ENCODE peak calls at places on chromosome 18, in ten cellular contexts. N is iris pigment epithelial cell; B is WTC11; E is AML-193; X is Right ventricle myocardium superior; V is activated gamma-delta T cell treated with anti-CD3 and anti-CD28 coated beads, Interleukin-2, amount 50 U/mL, for 16 hours; P is HFFc6; L is neuronal stem cell; U is iPS DF 19.7; Q is stimulated activated CD4-positive, alpha-beta T cell treated with anti-CD3 and anti-CD28 coated beads, Interleukin-15, amount 100 ng/mL, for 1 hour. W is an unnamed sample.

GRCh38 chr18:38198956-38199355 is 633.4 kb upstream of the CELF4 start:
- DNase-seq in N (no peak), B (no peak), E (no peak), X (no peak), V (no peak), P (no peak), L (no peak), U (no peak), Q (no peak), W (no peak)

GRCh38 chr18:42781298-42781815 is 334.1 kb downstream of the RIT2 start:
- DNase-seq in N (no peak), B (no peak), E (no peak), X (no peak), V (no peak), P (no peak), L (no peak), U (no peak), Q (no peak), W (no peak)

GRCh38 chr18:48858676-48859075 is 92.1 kb downstream of the SMAD7 start:
- DNase-seq in N (no peak), B (no peak), E (no peak), X (no peak), V (no peak), P (no peak), L (no peak), U (no peak), Q (no peak), W (no peak)

GRCh38 chr18:55748227-55748738 is 160.3 kb upstream of the TCF4 start:
- DNase-seq in N (no peak), B (no peak), E (no peak), X (no peak), V (no peak), P (no peak), L (no peak), U (no peak), Q (no peak), W (no peak)

GRCh38 chr18:73235491-73235890 is 367.7 kb upstream of the NETO1 start:
- DNase-seq in N (peak; percentile 65), B (no peak), E (no peak), X (no peak), V (no peak), P (peak; percentile 96), L (no peak), U (no peak), Q (no peak), W (peak; percentile 97)

GRCh38 chr18:56627991-56628390 is 10.4 kb downstream of the TXNL1 start:
- DNase-seq in N (peak; percentile 32), B (no peak), E (no peak), X (no peak), V (no peak), P (no peak), L (no peak), U (no peak), Q (no peak), W (peak; percentile 10)

GRCh38 chr18:55111271-55111670 is 152.0 kb upstream of the CCDC68 start:
- DNase-seq in N (no peak), B (no peak), E (no peak), X (no peak), V (no peak), P (no peak), L (no peak), U (no peak), Q (no peak), W (no peak)

GRCh38 chr18:3283908-3284307 is 22.0 kb downstream of the MYL12B start:
- DNase-seq in N (no peak), B (no peak), E (no peak), X (no peak), V (no peak), P (no peak), L (no peak), U (no peak), Q (no peak), W (no peak)

GRCh38 chr18:73007195-73007934 is 139.6 kb upstream of the NETO1 start:
- DNase-seq in N (no peak), B (no peak), E (no peak), X (no peak), V (no peak), P (no peak), L (no peak), U (no peak), Q (no peak), W (no peak)

GRCh38 chr18:55762424-55762823 is 174.4 kb upstream of the TCF4 start:
- DNase-seq in N (no peak), B (no peak), E (no peak), X (no peak), V (no peak), P (no peak), L (no peak), U (no peak), Q (no peak), W (no peak)

GRCh38 chr18:73514449-73514848 is 633.2 kb downstream of the FBXO15 start:
- DNase-seq in N (no peak), B (no peak), E (no peak), X (no peak), V (no peak), P (no peak), L (no peak), U (no peak), Q (no peak), W (no peak)

GRCh38 chr18:32435631-32436500 is 34.8 kb downstream of the GAREM1 start:
- DNase-seq in N (no peak), B (no peak), E (no peak), X (no peak), V (no peak), P (no peak), L (no peak), U (no peak), Q (no peak), W (no peak)

GRCh38 chr18:7094432-7094831 is 23.2 kb downstream of the LAMA1 start:
- DNase-seq in N (peak; percentile 27), B (no peak), E (no peak), X (no peak), V (no peak), P (no peak), L (no peak), U (no peak), Q (no peak), W (no peak)

GRCh38 chr18:45730832-45731545 is 7.0 kb downstream of the SLC14A1 start:
- DNase-seq in N (peak; percentile 91), B (no peak), E (no peak), X (no peak), V (no peak), P (peak; percentile 68), L (no peak), U (no peak), Q (no peak), W (peak; percentile 86)

GRCh38 chr18:8153887-8154583 is 455.2 kb upstream of the RAB12 start:
- DNase-seq in N (peak; percentile 76), B (no peak), E (no peak), X (no peak), V (no peak), P (peak; percentile 65), L (no peak), U (no peak), Q (no peak), W (peak; percentile 85)

GRCh38 chr18:23331091-23331920 is 121.8 kb upstream of the RIOK3 start:
- DNase-seq in N (no peak), B (peak; percentile 62), E (no peak), X (no peak), V (no peak), P (no peak), L (no peak), U (no peak), Q (no peak), W (no peak)

GRCh38 chr18:6057604-6058003 is 162.3 kb upstream of the TMEM200C start:
- DNase-seq in N (peak; percentile 57), B (no peak), E (no peak), X (no peak), V (no peak), P (no peak), L (no peak), U (no peak), Q (no peak), W (peak; percentile 48)

GRCh38 chr18:40046596-40046995 is 1908.4 kb upstream of the PIK3C3 start:
- DNase-seq in N (no peak), B (no peak), E (no peak), X (no peak), V (no peak), P (no peak), L (no peak), U (no peak), Q (no peak), W (no peak)

GRCh38 chr18:45496746-45497145 is 118.5 kb upstream of the SLC14A2 start:
- DNase-seq in N (no peak), B (no peak), E (no peak), X (no peak), V (no peak), P (no peak), L (no peak), U (no peak), Q (no peak), W (no peak)

GRCh38 chr18:56044239-56044638 is 456.2 kb upstream of the TCF4 start:
- DNase-seq in N (no peak), B (no peak), E (no peak), X (no peak), V (no peak), P (no peak), L (no peak), U (no peak), Q (no peak), W (no peak)

GRCh38 chr18:76384114-76384790 is 110.8 kb downstream of the ZNF516 start:
- DNase-seq in N (no peak), B (no peak), E (no peak), X (no peak), V (no peak), P (no peak), L (no peak), U (no peak), Q (no peak), W (no peak)

GRCh38 chr18:79927597-79928562 is 23.6 kb downstream of the SLC66A2 start:
- DNase-seq in N (no peak), B (peak; percentile 16), E (no peak), X (peak; percentile 43), V (no peak), P (no peak), L (no peak), U (no peak), Q (no peak), W (no peak)

GRCh38 chr18:32167980-32168379 is 21.9 kb upstream of the MEP1B start:
- DNase-seq in N (no peak), B (no peak), E (no peak), X (no peak), V (no peak), P (no peak), L (no peak), U (no peak), Q (no peak), W (no peak)

GRCh38 chr18:79203017-79203605 is 133.9 kb downstream of the ATP9B start:
- DNase-seq in N (peak; percentile 17), B (no peak), E (no peak), X (no peak), V (no peak), P (peak; percentile 6), L (no peak), U (no peak), Q (no peak), W (peak; percentile 50)

GRCh38 chr18:11719621-11720020 is 30.6 kb downstream of the GNAL start:
- DNase-seq in N (no peak), B (no peak), E (no peak), X (no peak), V (no peak), P (no peak), L (no peak), U (no peak), Q (no peak), W (no peak)

GRCh38 chr18:64330161-64330560 is 181.3 kb upstream of the LINC00305 start:
- DNase-seq in N (no peak), B (peak; percentile 12), E (no peak), X (no peak), V (no peak), P (no peak), L (no peak), U (peak; percentile 9), Q (no peak), W (no peak)

GRCh38 chr18:78503129-78503528 is 476.5 kb upstream of the SALL3 start:
- DNase-seq in N (no peak), B (no peak), E (no peak), X (no peak), V (no peak), P (no peak), L (no peak), U (no peak), Q (no peak), W (no peak)

GRCh38 chr18:57813245-57813644 is 10.1 kb upstream of the ATP8B1 start:
- DNase-seq in N (peak; percentile 98), B (no peak), E (no peak), X (no peak), V (no peak), P (peak; percentile 91), L (no peak), U (no peak), Q (no peak), W (peak; percentile 99)